ENCODE peak calls at places on chromosomes 16 and 17, in six cellular contexts. H is choroid plexus epithelial cell, B is RCC 7860, U is neural crest cell, E is H54, G is psoas muscle. L is an unnamed sample.

GRCh38 chr17:8466873-8467272 is 31.2 kb downstream of the NDEL1 start:
- DNase-seq in H (no peak), U (no peak), G (no peak), E (no peak), B (no peak), L (no peak)

GRCh38 chr16:48963901-48964615 is 317.6 kb downstream of the CBLN1 start:
- DNase-seq in G (no peak), B (peak), E (peak), U (no peak), H (peak), L (no peak)

GRCh38 chr17:63488851-63489250 is 12.0 kb downstream of the ACE start:
- DNase-seq in E (no peak), B (no peak), G (no peak), H (no peak), U (no peak), L (no peak)

GRCh38 chr17:41666336-41666680 is 22.4 kb upstream of the EIF1 start:
- DNase-seq in B (peak), E (peak), U (no peak), H (peak), G (peak), L (no peak)

GRCh38 chr17:45261577-45262515 is at the start of gene SPATA32:
- DNase-seq in B (no peak), G (peak), E (no peak), H (peak), U (peak), L (no peak)

GRCh38 chr16:89350701-89351380 is 133.3 kb downstream of the ZNF778 start:
- DNase-seq in G (no peak), B (peak), E (no peak), H (no peak), U (no peak), L (no peak)

GRCh38 chr16:85136705-85137322 is 24.5 kb upstream of the CIBAR2 start:
- DNase-seq in E (no peak), B (no peak), G (peak), U (no peak), H (peak), L (no peak)

GRCh38 chr16:67155305-67156145 is 4.2 kb downstream of the TRADD start:
- DNase-seq in U (peak), H (peak), G (peak), B (peak), E (peak), L (no peak)

GRCh38 chr17:10737168-10737622 is 7.4 kb upstream of the TMEM220 start:
- DNase-seq in U (peak), E (peak), H (peak), G (peak), B (peak), L (peak)